ENCODE peak calls at places on chromosomes 4 and X, in seven cellular contexts. L, J, Z, Q, E, V and T are unnamed samples.

GRCh38 chrX:106997611-106998010 is 2.4 kb downstream of the MORC4 start:
- DNase-seq in L (no peak), J (no peak), Z (no peak), Q (no peak), E (no peak), V (no peak), T (no peak)

GRCh38 chr4:104524591-104524990 is 29.9 kb upstream of the CXXC4 start:
- DNase-seq in L (no peak), J (no peak), Z (no peak), Q (no peak), E (no peak), V (no peak), T (no peak)

GRCh38 chrX:151458824-151459223 is 61.8 kb downstream of the VMA21 start:
- DNase-seq in L (no peak), J (peak), Z (no peak), Q (no peak), E (no peak), V (no peak), T (no peak)

GRCh38 chrX:39577976-39578962 is 519.5 kb downstream of the BCOR start:
- DNase-seq in L (no peak), J (no peak), Z (peak), Q (no peak), E (no peak), V (no peak), T (no peak)

GRCh38 chr4:80909938-80910337 is 120.6 kb upstream of the BMP3 start:
- DNase-seq in L (no peak), J (no peak), Z (no peak), Q (no peak), E (no peak), V (no peak), T (no peak)

GRCh38 chrX:47283015-47283771 is 50.4 kb downstream of the USP11 start:
- DNase-seq in L (no peak), J (no peak), Z (no peak), Q (peak), E (peak), V (no peak), T (peak)

GRCh38 chr4:123649644-123650356 is 253.2 kb downstream of the SPRY1 start:
- DNase-seq in L (peak), J (peak), Z (no peak), Q (no peak), E (peak), V (no peak), T (no peak)

GRCh38 chr4:185396724-185397402 is at the start of gene ANKRD37:
- DNase-seq in L (no peak), J (no peak), Z (peak), Q (no peak), E (peak), V (no peak), T (peak)

GRCh38 chr4:93749351-93749761 is 79.2 kb upstream of the ATOH1 start:
- DNase-seq in L (no peak), J (no peak), Z (no peak), Q (no peak), E (no peak), V (no peak), T (no peak)

GRCh38 chr4:178462710-178463109 is 1020.5 kb upstream of the AGA start:
- DNase-seq in L (no peak), J (no peak), Z (no peak), Q (no peak), E (no peak), V (no peak), T (no peak)

GRCh38 chr4:183621875-183622274 is 37.1 kb downstream of the RWDD4 start:
- DNase-seq in L (no peak), J (no peak), Z (no peak), Q (no peak), E (no peak), V (no peak), T (no peak)

GRCh38 chr4:144357970-144358369 is 217.5 kb upstream of the GYPA start:
- DNase-seq in L (no peak), J (no peak), Z (no peak), Q (no peak), E (no peak), V (no peak), T (no peak)

GRCh38 chr4:168979338-168979737 is 30.7 kb downstream of the CBR4 start:
- DNase-seq in L (no peak), J (no peak), Z (no peak), Q (no peak), E (no peak), V (no peak), T (no peak)